ENCODE peak calls at places on chromosome 20, in seven cellular contexts. O, B, Y, E, C, U and W are unnamed samples.

GRCh38 chr20:14720251-14720650 is 382.8 kb upstream of the FLRT3 start:
- DNase-seq in U (no peak), B (no peak), C (no peak), E (no peak), Y (no peak), O (no peak), W (no peak)

GRCh38 chr20:914727-915498 is 1.2 kb downstream of the ANGPT4 start:
- DNase-seq in C (no peak), Y (no peak), O (no peak), B (no peak), U (no peak), E (no peak), W (no peak)

GRCh38 chr20:53972179-53972578 is 98.2 kb downstream of the BCAS1 start:
- DNase-seq in U (peak), O (no peak), B (no peak), C (no peak), E (no peak), Y (no peak), W (no peak)

GRCh38 chr20:38893056-38893455 is 33.2 kb upstream of the FAM83D start:
- DNase-seq in Y (no peak), U (no peak), E (no peak), O (no peak), B (no peak), C (no peak), W (no peak)

GRCh38 chr20:64192406-64192805 is 28.2 kb downstream of the MYT1 start:
- DNase-seq in C (no peak), B (no peak), O (no peak), E (no peak), U (peak), Y (no peak), W (no peak)

GRCh38 chr20:10504893-10505292 is 69.8 kb downstream of the SLX4IP start:
- DNase-seq in B (no peak), U (no peak), C (no peak), Y (no peak), E (no peak), O (no peak), W (no peak)

GRCh38 chr20:25369529-25369928 is 21.1 kb downstream of the ABHD12 start:
- DNase-seq in Y (no peak), O (no peak), C (no peak), B (no peak), E (no peak), U (no peak), W (no peak)

GRCh38 chr20:31841928-31842327 is 3.5 kb downstream of the FOXS1 start:
- DNase-seq in U (no peak), E (no peak), Y (no peak), C (no peak), O (no peak), B (no peak), W (no peak)

GRCh38 chr20:6169251-6169650 is 46.4 kb upstream of the FERMT1 start:
- DNase-seq in O (no peak), B (no peak), U (no peak), C (no peak), Y (no peak), E (no peak), W (no peak)

GRCh38 chr20:41232971-41233926 is 84.3 kb downstream of the ZHX3 start:
- DNase-seq in U (no peak), B (no peak), Y (no peak), C (no peak), E (no peak), O (no peak), W (no peak)

GRCh38 chr20:62835931-62836861 is 19.3 kb downstream of the COL9A3 start:
- DNase-seq in Y (no peak), U (no peak), O (peak), C (no peak), E (no peak), B (no peak), W (no peak)

GRCh38 chr20:25623225-25623735 is 534 bp downstream of the NANP start:
- DNase-seq in C (peak), O (peak), U (peak), E (no peak), Y (peak), B (no peak), W (no peak)

DNA sequence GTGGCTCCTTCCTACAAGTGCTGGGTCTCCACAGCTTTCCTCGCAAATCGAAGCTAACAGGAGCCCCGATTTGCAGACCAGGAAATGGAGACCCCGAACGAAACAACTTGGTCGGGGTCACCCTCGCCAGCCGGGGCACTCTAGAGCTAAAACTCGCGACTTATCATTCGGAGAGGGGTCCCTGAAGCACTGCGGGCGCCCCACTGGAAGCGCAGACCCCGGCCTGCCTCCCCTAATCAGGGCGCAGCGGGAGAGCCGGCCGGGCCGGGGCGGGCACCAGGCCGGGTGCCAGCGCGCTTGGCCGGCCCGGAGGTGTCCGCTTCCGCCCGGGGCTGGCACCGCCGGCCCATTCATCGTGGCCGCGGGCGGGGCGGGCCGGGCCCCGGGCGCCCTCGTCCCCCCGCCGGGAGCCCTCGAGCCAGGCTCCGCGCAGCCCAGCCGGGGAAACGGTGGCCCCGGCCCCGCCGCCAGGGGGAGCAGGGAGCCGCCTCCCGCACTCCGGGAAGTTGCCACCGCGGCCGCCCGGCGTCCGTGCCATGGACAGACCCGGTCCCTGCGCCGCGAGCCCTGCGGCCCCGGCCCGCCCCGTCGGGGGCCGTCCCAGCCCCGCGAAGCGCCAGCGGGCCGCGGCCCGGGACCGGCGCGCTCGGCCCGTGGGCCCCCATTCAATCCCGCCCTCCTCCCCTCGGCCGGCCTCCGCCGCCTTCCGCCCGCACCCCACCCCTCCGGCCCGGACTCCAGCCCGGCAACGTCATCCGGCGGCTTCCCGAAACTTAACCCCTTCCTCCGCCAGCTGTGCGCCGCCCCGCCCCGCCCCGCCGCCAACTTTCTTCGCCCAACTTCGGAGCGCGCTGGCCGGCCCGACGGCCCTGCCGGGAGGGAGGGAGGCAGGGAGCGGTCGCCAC is 954 bp downstream of the RRBP1 start:
- DNase-seq in Y (peak), C (peak), B (peak), O (peak), E (peak), U (peak), W (peak)
- TF ChIP-seq CTCF in Y (peak), C (peak), B (peak), O (peak), E (peak), U (no peak), W (no peak)

GRCh38 chr20:43404880-43405279 is 52.8 kb upstream of the SRSF6 start:
- DNase-seq in U (peak), Y (no peak), B (no peak), C (peak), E (peak), O (no peak), W (no peak)
- TF ChIP-seq CTCF in U (peak), Y (no peak), B (no peak), C (no peak), E (peak), O (no peak), W (no peak)

GRCh38 chr20:36591281-36591680 is 14.3 kb upstream of the RAB5IF start:
- DNase-seq in O (no peak), C (no peak), U (no peak), Y (no peak), E (no peak), B (no peak), W (no peak)

GRCh38 chr20:36593347-36593746 is 12.2 kb upstream of the RAB5IF start:
- DNase-seq in O (no peak), U (no peak), E (no peak), Y (no peak), C (no peak), B (no peak), W (no peak)

GRCh38 chr20:36587388-36588136 is 14.2 kb downstream of the TGIF2 start:
- DNase-seq in Y (no peak), C (no peak), U (no peak), E (no peak), B (no peak), O (no peak), W (no peak)

GRCh38 chr20:36591854-36592641 is 13.5 kb upstream of the RAB5IF start:
- DNase-seq in U (peak), Y (no peak), C (no peak), O (peak), B (no peak), E (no peak), W (no peak)
- TF ChIP-seq CTCF in U (peak), Y (no peak), C (no peak), O (peak), B (peak), E (peak), W (no peak)

GRCh38 chr20:3691306-3691705 is 9.5 kb upstream of the ADAM33 start:
- DNase-seq in O (no peak), E (no peak), B (no peak), Y (no peak), U (no peak), C (no peak), W (no peak)

GRCh38 chr20:3693376-3693775 is 11.6 kb upstream of the ADAM33 start:
- DNase-seq in E (no peak), B (no peak), Y (no peak), C (no peak), U (no peak), O (no peak), W (no peak)

GRCh38 chr20:3691897-3692296 is 10.1 kb upstream of the ADAM33 start:
- DNase-seq in O (no peak), Y (no peak), U (no peak), B (no peak), C (no peak), E (no peak), W (no peak)

GRCh38 chr20:3694864-3695263 is 13.1 kb upstream of the ADAM33 start:
- DNase-seq in O (no peak), U (no peak), Y (no peak), B (no peak), C (no peak), E (no peak), W (no peak)

GRCh38 chr20:3692706-3693294 is 11.0 kb upstream of the ADAM33 start:
- DNase-seq in U (no peak), E (no peak), O (no peak), C (no peak), B (no peak), Y (no peak), W (no peak)
- TF ChIP-seq CTCF in U (no peak), E (no peak), O (no peak), C (no peak), B (no peak), Y (no peak), W (no peak)

GRCh38 chr20:22106308-22106938 is 401.0 kb downstream of the PAX1 start:
- DNase-seq in O (peak), Y (no peak), B (no peak), E (no peak), U (peak), C (no peak), W (no peak)
- TF ChIP-seq CTCF in O (peak), Y (no peak), B (peak), E (peak), U (peak), C (no peak), W (no peak)

GRCh38 chr20:47127986-47128385 is 228.5 kb downstream of the ZMYND8 start:
- DNase-seq in O (no peak), B (no peak), U (no peak), C (no peak), E (no peak), Y (no peak), W (no peak)

GRCh38 chr20:47126374-47126705 is 230.2 kb downstream of the ZMYND8 start:
- DNase-seq in B (no peak), U (no peak), E (no peak), Y (no peak), O (no peak), C (no peak), W (no peak)

GRCh38 chr20:47124235-47124717 is 229.6 kb downstream of the EYA2 start:
- DNase-seq in B (no peak), U (no peak), C (no peak), E (no peak), Y (no peak), O (no peak), W (no peak)

GRCh38 chr20:47126709-47127108 is 229.8 kb downstream of the ZMYND8 start:
- DNase-seq in U (no peak), E (no peak), Y (no peak), B (no peak), C (no peak), O (no peak), W (no peak)

GRCh38 chr20:47125553-47126373 is 230.7 kb downstream of the ZMYND8 start:
- DNase-seq in E (no peak), C (no peak), O (no peak), B (no peak), U (peak), Y (no peak), W (no peak)
- TF ChIP-seq CTCF in E (no peak), C (no peak), O (no peak), B (no peak), U (no peak), Y (no peak), W (no peak)

DNA sequence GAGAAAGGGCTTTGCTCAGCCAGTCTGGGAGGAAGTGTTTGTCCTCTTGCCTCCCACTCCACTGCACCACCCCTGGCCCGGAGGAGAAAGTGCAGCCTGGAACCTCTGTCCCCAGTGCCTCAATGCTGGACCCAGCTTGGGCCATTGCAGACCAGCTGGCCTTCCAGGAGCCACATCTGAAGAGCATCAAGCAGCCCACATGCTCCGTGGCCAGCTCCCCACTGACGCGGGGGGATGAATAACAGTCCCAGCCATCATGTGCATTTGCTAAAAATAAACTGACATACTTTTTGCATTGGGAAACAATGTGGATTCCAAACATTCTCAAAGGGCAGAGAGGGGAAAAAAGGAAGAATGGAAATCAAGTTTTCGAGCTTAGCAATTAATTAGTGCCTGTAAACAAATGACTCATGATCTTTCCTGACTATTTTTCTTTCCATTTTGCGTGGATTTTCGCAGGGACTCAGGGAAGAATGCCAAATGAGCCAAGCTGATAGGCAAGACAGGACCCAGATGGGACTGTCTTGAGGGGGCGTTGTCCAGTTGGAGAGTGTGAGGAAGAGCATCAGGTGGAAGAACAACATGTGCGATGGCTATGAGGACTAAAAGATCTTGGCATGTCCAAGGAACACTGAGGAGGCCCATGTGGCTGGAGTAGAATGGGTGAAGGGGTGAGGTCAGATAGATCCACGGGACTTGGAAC is 34.1 kb downstream of the CEBPB start:
- DNase-seq in U (peak), C (peak), Y (no peak), O (no peak), B (no peak), E (no peak), W (no peak)
- TF ChIP-seq CTCF in U (peak), C (no peak), Y (no peak), O (peak), B (no peak), E (no peak), W (no peak)

GRCh38 chr20:58192567-58192966 is 35.9 kb downstream of the ANKRD60 start:
- DNase-seq in E (no peak), Y (peak), O (peak), B (no peak), U (peak), C (no peak), W (no peak)

GRCh38 chr20:58192065-58192464 is 36.4 kb downstream of the ANKRD60 start:
- DNase-seq in C (no peak), B (no peak), U (no peak), E (no peak), Y (no peak), O (no peak), W (no peak)

GRCh38 chr20:58184984-58185383 is 43.5 kb downstream of the ANKRD60 start:
- DNase-seq in C (no peak), Y (no peak), O (no peak), B (no peak), E (no peak), U (no peak), W (no peak)

GRCh38 chr20:58184063-58184462 is 44.4 kb downstream of the ANKRD60 start:
- DNase-seq in B (no peak), E (no peak), O (no peak), Y (no peak), C (no peak), U (no peak), W (no peak)

DNA sequence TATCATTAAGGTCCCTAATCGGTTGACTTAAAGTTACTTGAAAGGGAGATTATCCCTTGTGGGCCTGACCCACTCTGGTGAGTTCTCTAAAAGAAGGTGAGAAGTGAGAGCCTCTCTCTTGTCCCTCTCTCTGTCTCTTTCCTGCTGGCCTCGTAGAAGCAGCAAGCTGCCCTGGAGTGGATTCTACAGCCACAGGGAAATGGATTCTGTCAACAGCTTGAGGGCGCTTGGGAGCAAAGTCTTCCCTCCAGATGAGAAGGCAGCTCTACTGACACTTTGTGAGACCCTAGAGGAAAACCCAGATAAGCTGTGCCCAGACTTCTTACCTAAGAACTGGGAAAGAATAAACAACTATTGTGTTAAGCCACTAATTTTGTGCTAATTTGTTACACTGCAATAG is 40.0 kb downstream of the ANKRD60 start:
- DNase-seq in U (peak), O (no peak), Y (no peak), E (no peak), C (no peak), B (no peak), W (no peak)
- TF ChIP-seq CTCF in U (peak), O (no peak), Y (no peak), E (peak), C (no peak), B (no peak), W (no peak)